ENCODE peak calls at places on chromosomes 1 and 21, in four cellular contexts. W, M, F and S are unnamed samples.

GRCh38 chr1:153771841-153772593 is 3.2 kb upstream of the SLC27A3 start:
- DNase-seq in F (no peak), M (peak), W (no peak), S (no peak)

GRCh38 chr1:181104790-181105133 is 16.3 kb downstream of the IER5 start:
- DNase-seq in F (no peak), M (peak), W (no peak), S (no peak)

GRCh38 chr1:242523968-242524570 is 428 bp downstream of the PLD5 start:
- DNase-seq in W (no peak), M (peak), F (peak), S (peak)

GRCh38 chr21:42513985-42514882 is 582 bp downstream of the SLC37A1 start:
- DNase-seq in M (peak), F (no peak), W (peak), S (no peak)

GRCh38 chr21:29800051-29800450 is 139.7 kb downstream of the GRIK1 start:
- DNase-seq in W (no peak), F (no peak), M (no peak), S (no peak)

GRCh38 chr1:218584418-218585155 is 239.5 kb downstream of the TGFB2 start:
- DNase-seq in F (peak), W (no peak), M (no peak), S (no peak)

GRCh38 chr1:21667348-21668231 is 1.6 kb downstream of the RAP1GAP start:
- DNase-seq in W (no peak), M (no peak), F (no peak), S (no peak)

GRCh38 chr1:910881-911721 is 12.6 kb upstream of the SAMD11 start:
- DNase-seq in F (peak), W (peak), M (no peak), S (no peak)

GRCh38 chr1:156214024-156214748 is 1.4 kb downstream of the PMF1 start:
- DNase-seq in F (no peak), M (no peak), W (no peak), S (peak)

GRCh38 chr1:59478822-59479221 is 181.9 kb downstream of the FGGY start:
- DNase-seq in W (no peak), F (no peak), M (no peak), S (no peak)

GRCh38 chr1:222241410-222241809 is 306.5 kb downstream of the HHIPL2 start:
- DNase-seq in W (no peak), M (no peak), F (no peak), S (no peak)

GRCh38 chr1:16248603-16249534 is 11.9 kb upstream of the CPLANE2 start:
- DNase-seq in M (no peak), W (peak), F (no peak), S (peak)

GRCh38 chr1:147545133-147545532 is 3.8 kb downstream of the BCL9 start:
- DNase-seq in W (no peak), F (no peak), M (no peak), S (no peak)

GRCh38 chr1:13730301-13730700 is 30.3 kb downstream of the PRDM2 start:
- DNase-seq in F (no peak), M (no peak), W (no peak), S (no peak)

GRCh38 chr1:81619156-81619555 is 181.6 kb upstream of the ADGRL2 start:
- DNase-seq in W (no peak), F (no peak), M (no peak), S (no peak)

GRCh38 chr1:85259866-85260345 is 444 bp upstream of the C1orf52 start:
- DNase-seq in F (no peak), M (no peak), W (no peak), S (peak)

GRCh38 chr1:1084372-1085170 is 10.5 kb upstream of the RNF223 start:
- DNase-seq in F (no peak), W (peak), M (no peak), S (no peak)

GRCh38 chr21:39703578-39703977 is 41.4 kb upstream of the IGSF5 start:
- DNase-seq in F (no peak), M (no peak), W (no peak), S (no peak)

GRCh38 chr1:6508876-6509602 is 17.6 kb upstream of the PLEKHG5 start:
- DNase-seq in F (no peak), M (no peak), W (peak), S (no peak)

GRCh38 chr1:22691354-22691753 is 19.3 kb upstream of the EPHB2 start:
- DNase-seq in M (no peak), F (no peak), W (no peak), S (no peak)

GRCh38 chr1:208809876-208810275 is 565.7 kb upstream of the PLXNA2 start:
- DNase-seq in F (no peak), M (no peak), W (no peak), S (no peak)

GRCh38 chr21:43824250-43824882 is 35.0 kb downstream of the RRP1 start:
- DNase-seq in W (no peak), M (no peak), F (no peak), S (peak)

GRCh38 chr1:33501309-33501708 is 28.9 kb downstream of the ZSCAN20 start:
- DNase-seq in W (no peak), F (no peak), M (no peak), S (no peak)

GRCh38 chr1:25064465-25065238 is 134.6 kb upstream of the RUNX3 start:
- DNase-seq in M (no peak), F (no peak), W (peak), S (no peak)

GRCh38 chr1:208000001-208000400 is 89.1 kb upstream of the CD34 start:
- DNase-seq in M (no peak), W (peak), F (no peak), S (no peak)

GRCh38 chr1:213123532-213123931 is 72.5 kb downstream of the RPS6KC1 start:
- DNase-seq in W (no peak), F (no peak), M (no peak), S (no peak)

GRCh38 chr1:175222296-175222938 is 29.8 kb upstream of the KIAA0040 start:
- DNase-seq in W (no peak), F (no peak), M (no peak), S (no peak)

GRCh38 chr21:43331962-43332458 is 94.9 kb downstream of the SIK1 start:
- DNase-seq in W (no peak), F (no peak), M (no peak), S (peak)

GRCh38 chr1:32068891-32069590 is 3.7 kb upstream of the TMEM39B start:
- DNase-seq in W (no peak), M (no peak), F (no peak), S (peak)

GRCh38 chr21:37878946-37879660 is 37.2 kb downstream of the KCNJ6 start:
- DNase-seq in F (no peak), M (no peak), W (no peak), S (peak)

GRCh38 chr21:38852278-38852677 is 46.5 kb downstream of the ETS2 start:
- DNase-seq in F (no peak), M (no peak), W (peak), S (no peak)